ENCODE peak calls at places on chromosomes 3 and 15, in ten cellular contexts. Y is HS-5, I is cerebellar cortex, W is NCI-H146, R is anterior cingulate cortex, L is GM13976, F is DMS153, M is MG63, Q is NCI-H1105 treated with DMSO at 0.1 percent for 48 hours, B is GM12892. P is an unnamed sample.

GRCh38 chr15:67832965-67833503 is 6.8 kb downstream of the RNU6-1 start:
- DNase-seq in Y (no peak), I (no peak), W (no peak), R (no peak), L (no peak), F (no peak), M (no peak), Q (no peak), B (no peak), P (no peak)

GRCh38 chr15:75230524-75231371 is 27.4 kb upstream of the GOLGA6C start:
- DNase-seq in Y (no peak), I (no peak), W (no peak), R (no peak), L (no peak), F (no peak), M (no peak), Q (no peak), B (peak; percentile 23), P (no peak)

GRCh38 chr3:185758912-185759311 is 65.9 kb downstream of the IGF2BP2 start:
- DNase-seq in Y (no peak), I (no peak), W (no peak), R (no peak), L (no peak), F (peak; percentile 80), M (no peak), Q (no peak), B (no peak), P (no peak)

GRCh38 chr15:67066041-67067021 is 929 bp downstream of the SMAD3 start:
- DNase-seq in Y (no peak), I (no peak), W (no peak), R (no peak), L (no peak), F (no peak), M (no peak), Q (no peak), B (no peak), P (no peak)

GRCh38 chr3:159672728-159673471 is 315.7 kb upstream of the IL12A start:
- DNase-seq in Y (no peak), I (no peak), W (no peak), R (no peak), L (no peak), F (no peak), M (no peak), Q (no peak), B (no peak), P (no peak)

GRCh38 chr3:62265528-62265927 is 107.8 kb downstream of the FEZF2 start:
- DNase-seq in Y (no peak), I (no peak), W (no peak), R (no peak), L (no peak), F (no peak), M (no peak), Q (no peak), B (no peak), P (no peak)

GRCh38 chr3:168134931-168135330 is 39.2 kb upstream of the GOLIM4 start:
- DNase-seq in Y (no peak), I (no peak), W (no peak), R (no peak), L (no peak), F (no peak), M (no peak), Q (no peak), B (no peak), P (no peak)

GRCh38 chr15:31328999-31329639 is 2.5 kb downstream of the KLF13 start:
- DNase-seq in Y (no peak), I (no peak), W (no peak), R (no peak), L (peak; percentile 59), F (no peak), M (no peak), Q (no peak), B (no peak), P (peak; percentile 12)

GRCh38 chr15:99511865-99512632 is 53.7 kb upstream of the MEF2A start:
- DNase-seq in Y (no peak), I (no peak), W (no peak), R (no peak), L (no peak), F (no peak), M (no peak), Q (no peak), B (no peak), P (no peak)

GRCh38 chr3:150370129-150370602 is 37.9 kb upstream of the TSC22D2 start:
- DNase-seq in Y (peak; percentile 97), I (peak; percentile 11), W (no peak), R (no peak), L (no peak), F (no peak), M (peak; percentile 94), Q (no peak), B (no peak), P (peak; percentile 74)

GRCh38 chr3:183941216-183941615 is 56.5 kb upstream of the PARL start:
- DNase-seq in Y (no peak), I (no peak), W (no peak), R (no peak), L (no peak), F (no peak), M (no peak), Q (no peak), B (no peak), P (no peak)

GRCh38 chr3:63979093-63979492 is 44.2 kb downstream of the PSMD6 start:
- DNase-seq in Y (no peak), I (peak; percentile 68), W (no peak), R (no peak), L (no peak), F (no peak), M (no peak), Q (no peak), B (no peak), P (no peak)

GRCh38 chr3:128804017-128804816 is 75.2 kb upstream of the ACAD9 start:
- DNase-seq in Y (no peak), I (no peak), W (no peak), R (no peak), L (peak; percentile 84), F (no peak), M (no peak), Q (no peak), B (peak; percentile 55), P (no peak)

GRCh38 chr3:65033577-65033976 is 345.8 kb upstream of the ADAMTS9 start:
- DNase-seq in Y (no peak), I (no peak), W (no peak), R (no peak), L (no peak), F (no peak), M (no peak), Q (no peak), B (no peak), P (no peak)

GRCh38 chr3:193240850-193241706 is at the start of gene PLAAT1:
- DNase-seq in Y (peak; percentile 28), I (peak; percentile 17), W (peak; percentile 88), R (peak; percentile 52), L (peak; percentile 74), F (peak; percentile 63), M (peak; percentile 88), Q (peak; percentile 93), B (peak; percentile 36), P (peak; percentile 48)

GRCh38 chr3:191120447-191121304 is 78.4 kb upstream of the OSTN start:
- DNase-seq in Y (no peak), I (no peak), W (no peak), R (no peak), L (no peak), F (no peak), M (no peak), Q (no peak), B (no peak), P (no peak)

GRCh38 chr15:56996093-56996492 is 77.6 kb downstream of the TCF12 start:
- DNase-seq in Y (no peak), I (no peak), W (no peak), R (no peak), L (no peak), F (no peak), M (no peak), Q (no peak), B (no peak), P (no peak)

GRCh38 chr3:55166577-55167555 is 239.0 kb upstream of the LRTM1 start:
- DNase-seq in Y (no peak), I (no peak), W (no peak), R (no peak), L (no peak), F (no peak), M (peak; percentile 71), Q (no peak), B (no peak), P (no peak)

GRCh38 chr3:47002490-47003410 is 23.3 kb downstream of the NBEAL2 start:
- DNase-seq in Y (no peak), I (no peak), W (no peak), R (no peak), L (no peak), F (no peak), M (no peak), Q (no peak), B (no peak), P (no peak)

GRCh38 chr3:148026009-148026588 is 616.9 kb downstream of the ZIC1 start:
- DNase-seq in Y (no peak), I (no peak), W (no peak), R (no peak), L (no peak), F (no peak), M (no peak), Q (no peak), B (no peak), P (no peak)

GRCh38 chr3:102736961-102737304 is 302.1 kb downstream of the ZPLD1 start:
- DNase-seq in Y (no peak), I (no peak), W (no peak), R (no peak), L (no peak), F (no peak), M (no peak), Q (no peak), B (no peak), P (no peak)

GRCh38 chr15:89356634-89357298 is 22.1 kb upstream of the POLG start:
- DNase-seq in Y (no peak), I (peak; percentile 85), W (peak; percentile 29), R (no peak), L (no peak), F (no peak), M (peak; percentile 33), Q (no peak), B (no peak), P (peak; percentile 12)

GRCh38 chr3:53624467-53624866 is 130.1 kb downstream of the CACNA1D start:
- DNase-seq in Y (no peak), I (no peak), W (no peak), R (no peak), L (no peak), F (no peak), M (no peak), Q (peak; percentile 65), B (no peak), P (no peak)

GRCh38 chr3:11845661-11846060 is 1.0 kb downstream of the TAMM41 start:
- DNase-seq in Y (no peak), I (no peak), W (no peak), R (no peak), L (peak; percentile 34), F (no peak), M (no peak), Q (no peak), B (peak; percentile 20), P (peak; percentile 17)

GRCh38 chr3:143207338-143207961 is 87.9 kb downstream of the CHST2 start:
- DNase-seq in Y (no peak), I (no peak), W (peak; percentile 87), R (no peak), L (peak; percentile 57), F (no peak), M (no peak), Q (no peak), B (peak; percentile 31), P (no peak)

GRCh38 chr3:150261418-150261817 is 146.7 kb upstream of the TSC22D2 start:
- DNase-seq in Y (no peak), I (no peak), W (no peak), R (no peak), L (no peak), F (no peak), M (no peak), Q (no peak), B (no peak), P (no peak)